ENCODE peak calls at places on chromosomes 7 and 10, in four cellular contexts. H is lower lobe of right lung, Y is cardiac muscle cell, B is psoas muscle. D is an unnamed sample.

GRCh38 chr10:126729314-126729871 is 58.9 kb upstream of the C10orf90 start:
- DNase-seq in H (no peak), Y (no peak), B (no peak), D (no peak)

GRCh38 chr10:113078282-113078907 is 128.3 kb downstream of the TCF7L2 start:
- DNase-seq in B (no peak), H (no peak), Y (no peak), D (no peak)

GRCh38 chr7:158084555-158084954 is 503.1 kb downstream of the PTPRN2 start:
- DNase-seq in B (no peak), Y (no peak), H (peak; percentile 12), D (no peak)

GRCh38 chr7:100726998-100727761 is 6.2 kb upstream of the ZAN start:
- DNase-seq in Y (peak; percentile 54), H (no peak), B (no peak), D (no peak)

GRCh38 chr7:97011536-97012292 is 6.4 kb downstream of the DLX6 start:
- DNase-seq in B (no peak), Y (no peak), H (no peak), D (no peak)

GRCh38 chr10:116866066-116866465 is 16.8 kb downstream of the ENO4 start:
- DNase-seq in Y (no peak), B (no peak), H (no peak), D (no peak)

GRCh38 chr10:132704008-132704814 is 81.7 kb downstream of the NKX6-2 start:
- DNase-seq in Y (no peak), H (peak; percentile 16), B (no peak), D (no peak)

GRCh38 chr10:31320179-31320597 is 1.2 kb downstream of the ZEB1 start:
- DNase-seq in B (peak; percentile 49), Y (peak; percentile 50), H (peak; percentile 60), D (peak; percentile 61)

GRCh38 chr10:87862644-87863101 is 660 bp downstream of the KLLN start:
- DNase-seq in Y (no peak), B (no peak), H (no peak), D (no peak)

GRCh38 chr10:31123946-31124345 is 92.3 kb upstream of the ZNF438 start:
- DNase-seq in B (no peak), H (no peak), Y (no peak), D (no peak)

GRCh38 chr10:92848441-92849233 is at the start of gene EXOC6:
- DNase-seq in B (peak; percentile 87), Y (peak; percentile 84), H (peak; percentile 91), D (peak; percentile 69)

GRCh38 chr7:30169585-30169978 is 34.8 kb downstream of the MTURN start:
- DNase-seq in B (peak; percentile 34), H (no peak), Y (no peak), D (no peak)

GRCh38 chr7:15104411-15105092 is 202.0 kb upstream of the DGKB start:
- DNase-seq in B (no peak), Y (no peak), H (no peak), D (no peak)

GRCh38 chr10:24721254-24722106 is 2.2 kb downstream of the ARHGAP21 start:
- DNase-seq in B (no peak), Y (peak; percentile 29), H (peak; percentile 56), D (peak; percentile 63)

GRCh38 chr7:26091933-26092332 is 60.1 kb upstream of the NFE2L3 start:
- DNase-seq in B (no peak), Y (peak; percentile 16), H (no peak), D (no peak)

GRCh38 chr10:70809011-70809611 is 6.6 kb upstream of the SGPL1 start:
- DNase-seq in H (no peak), Y (no peak), B (no peak), D (no peak)

GRCh38 chr7:154569916-154570315 is 433.0 kb downstream of the PAXIP1 start:
- DNase-seq in B (no peak), H (no peak), Y (no peak), D (no peak)

GRCh38 chr7:4613855-4614548 is 68.1 kb upstream of the FOXK1 start:
- DNase-seq in H (peak; percentile 31), B (peak; percentile 37), Y (peak; percentile 77), D (no peak)

GRCh38 chr7:90804370-90804769 is 208.2 kb downstream of the CDK14 start:
- DNase-seq in H (no peak), B (no peak), Y (peak; percentile 23), D (no peak)

GRCh38 chr10:31426425-31426824 is 107.4 kb downstream of the ZEB1 start:
- DNase-seq in B (no peak), H (no peak), Y (peak; percentile 90), D (no peak)

GRCh38 chr7:27242580-27243339 is at the start of gene EVX1:
- DNase-seq in Y (no peak), B (no peak), H (no peak), D (no peak)

GRCh38 chr10:60728056-60728455 is 50.2 kb upstream of the CDK1 start:
- DNase-seq in B (no peak), H (no peak), Y (no peak), D (no peak)

GRCh38 chr10:71351628-71352319 is 32.7 kb downstream of the SLC29A3 start:
- DNase-seq in Y (no peak), B (peak; percentile 34), H (peak; percentile 70), D (no peak)

GRCh38 chr7:3020416-3020815 is 23.3 kb downstream of the CARD11 start:
- DNase-seq in B (no peak), H (no peak), Y (no peak), D (no peak)

GRCh38 chr10:84537447-84537931 is 209.1 kb downstream of the CCSER2 start:
- DNase-seq in H (peak; percentile 60), Y (peak; percentile 79), B (peak; percentile 53), D (no peak)

GRCh38 chr10:44044549-44044948 is 340.3 kb downstream of the CXCL12 start:
- DNase-seq in H (no peak), B (no peak), Y (no peak), D (peak; percentile 50)
- TF ChIP-seq CTCF in H (no peak), B (no peak), Y (no peak), D (no peak)

GRCh38 chr10:62463364-62463763 is 89.2 kb downstream of the ZNF365 start:
- DNase-seq in H (no peak), Y (no peak), B (no peak), D (no peak)
- H3K4me3 ChIP-seq in H (no peak overlapping the region), Y (no peak overlapping the region), B (no peak overlapping the region), D (no peak overlapping the region)

GRCh38 chr7:23026164-23026563 is 12.2 kb upstream of the HYCC1 start:
- DNase-seq in Y (peak; percentile 51), H (no peak), B (no peak), D (no peak)
- TF ChIP-seq CTCF in Y (no peak), H (no peak), B (no peak), D (no peak)

GRCh38 chr10:788796-789748 is 99.6 kb upstream of the DIP2C start:
- DNase-seq in Y (no peak), H (peak; percentile 80), B (no peak), D (peak; percentile 82)
- H3K4me3 ChIP-seq in Y (no peak overlapping the region), H (peak overlapping the region; percentile 46), B (peak overlapping the region; percentile 54), D (peak overlapping the region; percentile 30)

GRCh38 chr7:71925663-71926062 is 486.5 kb downstream of the CALN1 start:
- DNase-seq in B (no peak), H (no peak), Y (no peak), D (no peak)
- TF ChIP-seq CTCF in B (no peak), H (no peak), Y (no peak), D (no peak)

GRCh38 chr10:121598261-121599249 is at the start of gene FGFR2:
- DNase-seq in H (peak; percentile 83), B (peak; percentile 78), Y (peak; percentile 82), D (peak; percentile 76)

GRCh38 chr10:121596668-121597503 is 1.4 kb downstream of the FGFR2 start:
- DNase-seq in B (no peak), Y (peak; percentile 57), H (no peak), D (peak; percentile 61)

GRCh38 chr10:121605708-121606107 is 7.5 kb upstream of the FGFR2 start:
- DNase-seq in Y (no peak), H (no peak), B (no peak), D (no peak)

GRCh38 chr10:121597504-121598241 is 571 bp downstream of the FGFR2 start:
- DNase-seq in B (peak; percentile 28), Y (peak; percentile 3), H (no peak), D (no peak)

DNA sequence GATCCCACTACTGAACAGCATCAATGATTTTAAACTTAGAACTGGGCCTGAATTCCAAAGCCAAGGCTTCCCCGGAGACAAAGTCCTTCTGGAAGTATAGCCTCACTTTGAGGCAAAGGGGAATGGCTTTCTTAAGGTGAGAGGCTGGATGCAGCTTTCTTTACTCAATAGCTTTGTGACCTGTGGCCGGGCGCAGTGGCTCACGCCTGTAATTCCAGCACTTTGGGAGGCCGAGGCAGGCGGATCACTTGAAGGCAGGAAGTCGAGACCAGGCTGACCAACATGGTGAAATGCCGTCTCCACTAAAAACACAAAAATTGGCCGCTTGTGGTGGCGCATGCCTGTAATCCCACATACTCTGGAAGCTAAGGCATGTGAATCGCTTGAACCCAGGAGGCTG is 3.2 kb upstream of the FGFR2 start:
- DNase-seq in H (no peak), B (no peak), Y (no peak), D (no peak)
- H3K4me3 ChIP-seq in H (no peak overlapping the region), B (no peak overlapping the region), Y (no peak overlapping the region), D (no peak overlapping the region)

GRCh38 chr10:78459639-78460037 is 426.0 kb downstream of the RPS24 start:
- DNase-seq in Y (no peak), B (no peak), H (no peak), D (no peak)

GRCh38 chr10:78456649-78457400 is 423.2 kb downstream of the RPS24 start:
- DNase-seq in Y (no peak), H (no peak), B (no peak), D (no peak)

GRCh38 chr10:78458983-78459638 is 425.4 kb downstream of the RPS24 start:
- DNase-seq in H (no peak), Y (peak; percentile 84), B (no peak), D (no peak)

GRCh38 chr10:78455873-78456272 is 422.2 kb downstream of the RPS24 start:
- DNase-seq in H (no peak), B (no peak), Y (no peak), D (no peak)

DNA sequence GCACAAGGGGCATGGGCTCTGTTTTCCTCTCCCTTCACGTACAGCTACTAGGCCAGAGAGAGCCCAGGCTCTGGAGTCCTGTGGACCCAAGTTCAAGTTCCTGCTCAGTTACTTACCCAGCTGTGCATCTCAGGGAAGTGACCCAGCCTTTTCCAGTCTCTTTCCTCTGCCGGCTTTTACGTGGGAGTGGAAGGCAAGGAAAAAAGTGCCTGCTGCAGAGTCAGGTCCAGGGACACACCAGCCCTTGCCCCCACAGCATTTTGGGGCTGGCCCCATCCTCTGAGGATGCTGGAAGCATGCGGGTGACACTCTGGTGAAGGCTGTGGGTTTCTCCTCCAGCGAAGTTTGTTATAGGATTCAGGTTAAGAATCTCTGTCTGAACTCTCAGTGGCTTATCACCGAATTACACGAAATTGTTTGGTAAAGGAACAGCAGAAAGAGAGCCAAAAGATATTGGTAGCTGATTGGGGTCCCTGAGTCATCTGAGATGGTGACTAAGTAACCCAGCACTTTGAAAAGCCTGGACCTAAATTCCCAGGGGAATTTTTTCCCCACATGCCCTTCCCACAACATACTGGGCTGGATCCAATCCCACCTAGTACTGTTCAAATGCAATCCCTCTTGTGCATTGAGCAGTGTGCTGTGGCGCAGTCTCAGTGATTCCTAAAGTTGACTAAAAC is 424.3 kb downstream of the RPS24 start:
- DNase-seq in Y (peak; percentile 94), H (no peak), B (no peak), D (no peak)
- TF ChIP-seq CTCF in Y (no peak), H (no peak), B (no peak), D (no peak)

D was measured in right atrium auricular region.